ENCODE peak calls at places on chromosomes 4 and X, in six cellular contexts. D is IMR-90, M is PC-3, U is breast epithelium, Q is right lobe of liver, F is tibial artery. B is an unnamed sample.
A peak's percentile ranks its signal among the peaks of the same experiment; 100 is the strongest.

GRCh38 chrX:13380230-13380629 is 60.4 kb upstream of the ATXN3L start:
- DNase-seq in D (peak; percentile 69), U (no peak), M (peak; percentile 48), F (no peak), Q (no peak), B (no peak)

GRCh38 chr4:31518796-31519250 is 798.7 kb downstream of the PCDH7 start:
- DNase-seq in U (no peak), F (no peak), M (peak; percentile 80), D (peak; percentile 32), Q (no peak), B (no peak)

GRCh38 chr4:2243682-2244380 is 1.9 kb upstream of the HAUS3 start:
- DNase-seq in F (peak; percentile 84), D (peak; percentile 18), M (no peak), U (peak; percentile 36), Q (peak; percentile 39), B (no peak)

GRCh38 chrX:135408794-135409193 is 12.9 kb upstream of the SMIM10L2A start:
- DNase-seq in D (no peak), M (no peak), Q (no peak), U (no peak), F (no peak), B (no peak)

GRCh38 chr4:156052116-156052515 is 98.5 kb upstream of the CTSO start:
- DNase-seq in D (no peak), F (no peak), Q (no peak), U (no peak), M (no peak), B (no peak)

GRCh38 chrX:149630681-149631292 is 805 bp downstream of the TMEM185A start:
- DNase-seq in Q (no peak), D (peak; percentile 55), F (no peak), M (peak; percentile 42), U (no peak), B (no peak)

GRCh38 chr4:22356996-22357596 is 158.8 kb downstream of the ADGRA3 start:
- DNase-seq in M (peak; percentile 61), Q (no peak), F (no peak), U (no peak), D (peak; percentile 32), B (no peak)

GRCh38 chrX:29478336-29479069 is 736.9 kb upstream of the MAGEB2 start:
- DNase-seq in U (no peak), D (peak; percentile 26), F (no peak), Q (peak; percentile 19), M (peak; percentile 51), B (no peak)

GRCh38 chr4:129675036-129675435 is 579.1 kb downstream of the C4orf33 start:
- DNase-seq in U (no peak), F (no peak), D (no peak), M (no peak), Q (no peak), B (no peak)

GRCh38 chr4:78565971-78566372 is 14.4 kb downstream of the ANXA3 start:
- DNase-seq in U (no peak), F (no peak), Q (no peak), M (peak; percentile 67), D (peak; percentile 55), B (no peak)

GRCh38 chr4:140935259-140935658 is 179.1 kb upstream of the TBC1D9 start:
- DNase-seq in F (no peak), D (no peak), M (no peak), U (no peak), Q (no peak), B (no peak)

GRCh38 chrX:49767231-49767630 is 61.9 kb upstream of the PAGE4 start:
- DNase-seq in U (no peak), Q (no peak), F (no peak), M (no peak), D (no peak), B (no peak)

GRCh38 chr4:77001907-77002306 is 52.4 kb downstream of the SEPTIN11 start:
- DNase-seq in D (peak; percentile 79), F (no peak), M (peak; percentile 63), U (no peak), Q (no peak), B (no peak)
- H3K36me3 ChIP-seq in D (peaks cover 47% of the 10 kb centered on the region), F (peaks cover 17% of the 10 kb centered on the region), M (peaks cover 24% of the 10 kb centered on the region), U (no peaks in the 10 kb centered on the region), Q (no peaks in the 10 kb centered on the region), B (no peaks in the 10 kb centered on the region)

DNA sequence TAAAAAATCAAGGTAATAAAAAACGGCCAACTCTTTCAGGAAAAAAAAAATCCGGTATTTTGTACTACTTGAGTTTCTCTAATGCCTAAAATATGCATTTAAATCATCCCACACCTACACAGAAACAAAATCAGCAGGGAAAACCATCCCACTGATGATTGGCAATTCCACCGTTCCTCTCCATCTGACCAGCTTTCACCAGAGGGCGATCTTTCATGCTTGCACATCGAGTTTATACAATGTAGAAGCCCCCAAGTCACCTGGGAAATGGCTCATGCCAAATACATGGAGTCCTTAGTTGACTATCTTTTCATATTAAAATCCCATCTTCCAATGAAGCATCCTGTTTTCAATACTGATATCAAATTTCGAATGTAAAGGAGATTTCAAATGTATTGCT is 69.2 kb downstream of the PTCHD1 start:
- DNase-seq in M (peak; percentile 30), D (no peak), U (no peak), F (no peak), Q (no peak), B (no peak)
- TF ChIP-seq CTCF in M (peak; percentile 64), D (no peak), U (no peak), F (peak; percentile 14), Q (peak; percentile 16), B (no peak)

GRCh38 chr4:57080781-57081650 is 29.2 kb downstream of the IGFBP7 start:
- DNase-seq in U (no peak), F (no peak), M (peak; percentile 69), Q (no peak), D (peak; percentile 98), B (peak; percentile 25)
- H3K4me1 ChIP-seq in U (no peaks in the 10 kb centered on the region), F (peaks cover 56% of the 10 kb centered on the region), M (peaks cover 15% of the 10 kb centered on the region), Q (no peaks in the 10 kb centered on the region), D (peaks cover 23% of the 10 kb centered on the region), B (peaks cover 6% of the 10 kb centered on the region)

GRCh38 chr4:84706286-84706685 is 123.4 kb downstream of the CDS1 start:
- DNase-seq in M (no peak), D (no peak), U (no peak), F (no peak), Q (no peak), B (no peak)
- H3K36me3 ChIP-seq in M (peaks cover 2% of the 10 kb centered on the region), D (peaks cover 39% of the 10 kb centered on the region), U (peaks cover 24% of the 10 kb centered on the region), F (peaks cover 85% of the 10 kb centered on the region), Q (peaks cover 8% of the 10 kb centered on the region), B (no peaks in the 10 kb centered on the region)

B was measured in mucosa of descending colon.